ENCODE peak calls at places on chromosomes 5 and 9, in six cellular contexts. One of them, this sample, is unnamed.

GRCh38 chr5:116361171-116361967 is 213.3 kb downstream of the SEMA6A start:
- DNase-seq in T-helper 9 cell: no peak
- DNase-seq in HL-60: no peak
- DNase-seq in HCT116: no peak
- DNase-seq in HepG2: no peak
- DNase-seq in GM20000: no peak
- DNase-seq in this sample: no peak

GRCh38 chr9:4324513-4324912 is 24.6 kb upstream of the GLIS3 start:
- DNase-seq in HL-60: no peak
- DNase-seq in HepG2: no peak
- DNase-seq in HCT116: no peak
- DNase-seq in GM20000: no peak
- DNase-seq in T-helper 9 cell: no peak
- DNase-seq in this sample: no peak

GRCh38 chr5:54148858-54149257 is 161.5 kb downstream of the ARL15 start:
- DNase-seq in HCT116: no peak
- DNase-seq in HepG2: no peak
- DNase-seq in T-helper 9 cell: no peak
- DNase-seq in GM20000: no peak
- DNase-seq in HL-60: no peak
- DNase-seq in this sample: no peak

GRCh38 chr5:28710360-28710759 is 1672.0 kb upstream of the CDH9 start:
- DNase-seq in GM20000: no peak
- DNase-seq in HL-60: no peak
- DNase-seq in HepG2: no peak
- DNase-seq in T-helper 9 cell: no peak
- DNase-seq in HCT116: no peak
- DNase-seq in this sample: no peak

GRCh38 chr9:136171009-136171800 is 33.7 kb downstream of the LHX3 start:
- DNase-seq in HCT116: no peak
- DNase-seq in HepG2: peak
- DNase-seq in T-helper 9 cell: no peak
- DNase-seq in GM20000: peak
- DNase-seq in HL-60: no peak
- DNase-seq in this sample: no peak

GRCh38 chr9:127264462-127265040 is at the start of gene GARNL3:
- DNase-seq in HepG2: no peak
- DNase-seq in T-helper 9 cell: no peak
- DNase-seq in GM20000: no peak
- DNase-seq in HCT116: no peak
- DNase-seq in HL-60: no peak
- DNase-seq in this sample: no peak

GRCh38 chr5:109322694-109323093 is 87.1 kb downstream of the PJA2 start:
- DNase-seq in HCT116: no peak
- DNase-seq in GM20000: no peak
- DNase-seq in HL-60: no peak
- DNase-seq in T-helper 9 cell: no peak
- DNase-seq in HepG2: no peak
- DNase-seq in this sample: no peak

GRCh38 chr9:16664211-16664610 is 206.3 kb downstream of the BNC2 start:
- DNase-seq in HL-60: no peak
- DNase-seq in HCT116: no peak
- DNase-seq in T-helper 9 cell: no peak
- DNase-seq in GM20000: no peak
- DNase-seq in HepG2: no peak
- DNase-seq in this sample: no peak

GRCh38 chr5:142201471-142201887 is 92.9 kb downstream of the NDFIP1 start:
- DNase-seq in GM20000: no peak
- DNase-seq in HepG2: no peak
- DNase-seq in HL-60: no peak
- DNase-seq in T-helper 9 cell: no peak
- DNase-seq in HCT116: peak
- DNase-seq in this sample: no peak

GRCh38 chr9:96461336-96461735 is 11.4 kb downstream of the HABP4 start:
- DNase-seq in HL-60: no peak
- DNase-seq in GM20000: no peak
- DNase-seq in HCT116: no peak
- DNase-seq in HepG2: no peak
- DNase-seq in T-helper 9 cell: no peak
- DNase-seq in this sample: no peak

GRCh38 chr9:106228861-106229260 is 534.5 kb downstream of the TMEM38B start:
- DNase-seq in HL-60: no peak
- DNase-seq in T-helper 9 cell: no peak
- DNase-seq in HepG2: no peak
- DNase-seq in GM20000: no peak
- DNase-seq in HCT116: no peak
- DNase-seq in this sample: no peak

GRCh38 chr5:178496219-178496618 is 94.0 kb downstream of the COL23A1 start:
- DNase-seq in HCT116: no peak
- DNase-seq in T-helper 9 cell: no peak
- DNase-seq in HL-60: no peak
- DNase-seq in HepG2: no peak
- DNase-seq in GM20000: no peak
- DNase-seq in this sample: no peak

GRCh38 chr9:119763260-119763659 is 394.0 kb upstream of the BRINP1 start:
- DNase-seq in GM20000: no peak
- DNase-seq in HCT116: no peak
- DNase-seq in HepG2: no peak
- DNase-seq in HL-60: no peak
- DNase-seq in T-helper 9 cell: no peak
- DNase-seq in this sample: no peak

GRCh38 chr9:98482248-98482647 is 226.5 kb downstream of the GABBR2 start:
- DNase-seq in HL-60: no peak
- DNase-seq in GM20000: no peak
- DNase-seq in HCT116: no peak
- DNase-seq in HepG2: no peak
- DNase-seq in T-helper 9 cell: no peak
- DNase-seq in this sample: no peak

GRCh38 chr5:173303878-173304590 is 24.2 kb downstream of the STC2 start:
- DNase-seq in HL-60: no peak
- DNase-seq in HepG2: peak
- DNase-seq in T-helper 9 cell: no peak
- DNase-seq in HCT116: no peak
- DNase-seq in GM20000: no peak
- DNase-seq in this sample: no peak

GRCh38 chr9:136285501-136286358 is 18.2 kb downstream of the CCDC187 start:
- DNase-seq in GM20000: no peak
- DNase-seq in HCT116: no peak
- DNase-seq in HL-60: no peak
- DNase-seq in T-helper 9 cell: no peak
- DNase-seq in HepG2: no peak
- DNase-seq in this sample: no peak

GRCh38 chr5:175922192-175922885 is 45.8 kb downstream of the THOC3 start:
- DNase-seq in GM20000: no peak
- DNase-seq in HepG2: peak
- DNase-seq in T-helper 9 cell: no peak
- DNase-seq in HL-60: no peak
- DNase-seq in HCT116: no peak
- DNase-seq in this sample: no peak

GRCh38 chr5:141260458-141261237 is 15.5 kb downstream of the PCDHB15 start:
- DNase-seq in T-helper 9 cell: no peak
- DNase-seq in HepG2: no peak
- DNase-seq in HL-60: no peak
- DNase-seq in GM20000: no peak
- DNase-seq in HCT116: no peak
- DNase-seq in this sample: no peak

GRCh38 chr5:95191330-95191729 is 93.6 kb downstream of the MCTP1 start:
- DNase-seq in GM20000: peak
- DNase-seq in T-helper 9 cell: no peak
- DNase-seq in HL-60: no peak
- DNase-seq in HCT116: no peak
- DNase-seq in HepG2: no peak
- DNase-seq in this sample: no peak

GRCh38 chr5:145797336-145797735 is 37.8 kb downstream of the PRELID2 start:
- DNase-seq in GM20000: no peak
- DNase-seq in HL-60: no peak
- DNase-seq in HepG2: no peak
- DNase-seq in T-helper 9 cell: no peak
- DNase-seq in HCT116: no peak
- DNase-seq in this sample: no peak

GRCh38 chr9:16869961-16870605 is 387 bp downstream of the BNC2 start:
- DNase-seq in HL-60: no peak
- DNase-seq in HCT116: no peak
- DNase-seq in GM20000: peak
- DNase-seq in T-helper 9 cell: no peak
- DNase-seq in HepG2: no peak
- DNase-seq in this sample: no peak

GRCh38 chr5:56012281-56012963 is 17.7 kb upstream of the IL6ST start:
- DNase-seq in HL-60: no peak
- DNase-seq in HepG2: peak
- DNase-seq in T-helper 9 cell: peak
- DNase-seq in GM20000: no peak
- DNase-seq in HCT116: no peak
- DNase-seq in this sample: no peak

This sample was measured in NCI-H460.